ENCODE peak calls at places on chromosomes 7 and 10, in ten cellular contexts. K is ELF-1; Y is A549; G is non-pigmented ciliary epithelial cell; S is GDM1; C is activated CD4-positive, alpha-beta T cell treated with anti-CD3 and anti-CD28 coated beads, Interleukin-2, amount 10 ng/mL, durations not matched to agents 7 days and 5 days; X is activated T-cell treated with anti-CD3 and anti-CD28 coated beads for 48 hours; U is mesothelial cell of epicardium; Z is cardiac muscle cell; N is coronary artery. O is an unnamed sample.

GRCh38 chr10:53839437-53840039 is 961.5 kb downstream of the PCDH15 start:
- DNase-seq in X (no peak), N (no peak), U (no peak), C (no peak), K (no peak), Y (no peak), G (no peak), Z (peak; percentile 48), S (no peak), O (peak; percentile 44)

GRCh38 chr7:155170331-155170730 is 100.2 kb downstream of the HTR5A start:
- DNase-seq in C (no peak), Z (no peak), G (no peak), U (no peak), K (no peak), X (no peak), Y (no peak), S (no peak), N (no peak), O (no peak)

GRCh38 chr10:96831200-96831866 is 765 bp upstream of the LCOR start:
- DNase-seq in N (no peak), S (no peak), C (no peak), U (no peak), X (no peak), G (no peak), Y (no peak), Z (no peak), K (no peak), O (no peak)

GRCh38 chr7:40447345-40447744 is 312.5 kb downstream of the SUGCT start:
- DNase-seq in U (no peak), Z (no peak), N (no peak), S (no peak), G (no peak), X (no peak), C (no peak), K (no peak), Y (no peak), O (peak; percentile 43)

GRCh38 chr10:46284286-46285229 is 2.2 kb upstream of the ANTXRL start:
- DNase-seq in Z (peak; percentile 73), G (no peak), K (peak; percentile 89), U (peak; percentile 80), Y (peak; percentile 85), N (peak; percentile 89), S (peak; percentile 57), X (peak; percentile 82), C (peak; percentile 81), O (peak; percentile 76)

GRCh38 chr7:82599910-82600309 is 156.3 kb upstream of the CACNA2D1 start:
- DNase-seq in N (no peak), K (no peak), X (no peak), Z (no peak), Y (no peak), G (no peak), U (no peak), S (no peak), C (no peak), O (no peak)

GRCh38 chr7:156160811-156161210 is 348.5 kb upstream of the SHH start:
- DNase-seq in U (peak; percentile 34), C (no peak), Y (no peak), K (peak; percentile 86), G (no peak), Z (no peak), N (peak; percentile 36), X (no peak), S (no peak), O (peak; percentile 70)

GRCh38 chr7:134502463-134502862 is 24.9 kb upstream of the AKR1B10 start:
- DNase-seq in S (no peak), U (no peak), K (no peak), X (no peak), G (no peak), N (no peak), Z (peak; percentile 85), C (no peak), Y (no peak), O (no peak)

GRCh38 chr7:149878523-149878921 is 4.8 kb downstream of the ATP6V0E2 start:
- DNase-seq in K (peak; percentile 0), C (no peak), G (no peak), S (no peak), Z (no peak), X (no peak), U (no peak), N (no peak), Y (no peak), O (no peak)

GRCh38 chr7:66427956-66428355 is 200.7 kb upstream of the KCTD7 start:
- DNase-seq in C (no peak), Y (no peak), Z (no peak), N (no peak), K (peak; percentile 19), U (no peak), S (no peak), X (no peak), G (no peak), O (no peak)

GRCh38 chr10:86038371-86038770 is 328.2 kb downstream of the GRID1 start:
- DNase-seq in N (peak; percentile 26), U (no peak), Z (no peak), S (no peak), C (no peak), X (no peak), Y (no peak), K (no peak), G (no peak), O (no peak)

GRCh38 chr7:102989161-102989560 is 76.4 kb downstream of the LRRC17 start:
- DNase-seq in K (no peak), Z (no peak), X (no peak), U (no peak), C (no peak), S (no peak), N (no peak), G (no peak), Y (no peak), O (no peak)

GRCh38 chr7:28096713-28097112 is 83.9 kb downstream of the JAZF1 start:
- DNase-seq in Z (peak; percentile 84), G (no peak), S (peak; percentile 18), K (peak; percentile 42), N (no peak), X (peak; percentile 8), U (peak; percentile 55), Y (peak; percentile 72), C (peak; percentile 45), O (peak; percentile 73)

GRCh38 chr10:86614853-86615252 is 39.5 kb upstream of the OPN4 start:
- DNase-seq in N (no peak), C (no peak), S (no peak), Y (no peak), Z (no peak), X (no peak), U (no peak), K (no peak), G (no peak), O (no peak)

GRCh38 chr10:107165007-107165406 is 501 bp upstream of the SORCS1 start:
- DNase-seq in Y (no peak), C (no peak), Z (no peak), N (no peak), K (no peak), G (no peak), S (no peak), X (no peak), U (no peak), O (peak; percentile 46)

GRCh38 chr10:63866747-63867140 is 345.5 kb downstream of the REEP3 start:
- DNase-seq in G (no peak), U (no peak), N (no peak), S (no peak), Y (no peak), Z (peak; percentile 35), X (no peak), K (no peak), C (no peak), O (peak; percentile 26)

GRCh38 chr10:28975891-28976471 is 298.7 kb downstream of the BAMBI start:
- DNase-seq in G (peak; percentile 57), C (no peak), S (no peak), U (no peak), Z (peak; percentile 78), N (no peak), Y (no peak), X (no peak), K (no peak), O (no peak)